ENCODE peak calls at places on chromosomes 13 and 19, in five cellular contexts. S is amniotic stem cell, W is NCI-H1694, H is retina, Q is HCT116. E is an unnamed sample.

GRCh38 chr19:27758626-27759505 is 1454.1 kb downstream of the UQCRFS1 start:
- DNase-seq in S (no peak), W (no peak), H (no peak), Q (no peak), E (no peak)

GRCh38 chr13:18212873-18213272 is 968.8 kb downstream of the TUBA3C start:
- DNase-seq in S (no peak), W (no peak), H (no peak), Q (no peak), E (no peak)

GRCh38 chr19:35528218-35529038 is at the start of gene SBSN:
- DNase-seq in S (peak; percentile 10), W (no peak), H (no peak), Q (no peak), E (no peak)

GRCh38 chr13:75635101-75635620 is 969 bp upstream of the LMO7 start:
- DNase-seq in S (no peak), W (no peak), H (peak; percentile 13), Q (no peak), E (no peak)

GRCh38 chr13:109140054-109140776 is 510.8 kb downstream of the MYO16 start:
- DNase-seq in S (no peak), W (no peak), H (peak; percentile 38), Q (no peak), E (no peak)

GRCh38 chr13:50358221-50358620 is 343.0 kb downstream of the KCNRG start:
- DNase-seq in S (no peak), W (peak; percentile 2), H (no peak), Q (no peak), E (no peak)

GRCh38 chr13:50636007-50636704 is 207.3 kb downstream of the DLEU7 start:
- DNase-seq in S (no peak), W (no peak), H (peak; percentile 45), Q (no peak), E (no peak)

GRCh38 chr19:33098023-33098652 is 17.2 kb downstream of the GPATCH1 start:
- DNase-seq in S (no peak), W (no peak), H (no peak), Q (no peak), E (no peak)

GRCh38 chr19:16969127-16969526 is 57.5 kb downstream of the CPAMD8 start:
- DNase-seq in S (no peak), W (no peak), H (no peak), Q (no peak), E (no peak)

GRCh38 chr13:47898080-47898479 is 103.0 kb downstream of the SUCLA2 start:
- DNase-seq in S (no peak), W (no peak), H (no peak), Q (no peak), E (no peak)

E was measured in keratinocyte.